ENCODE peak calls at places on chromosomes 7 and 10, in eight cellular contexts. J is esophagus muscularis mucosa, N is NB4, K is IMR-90, T is heart left ventricle, M is breast epithelium, D is GM12891, Q is erythroblast. C is an unnamed sample.

GRCh38 chr10:86363833-86364511 is 2.6 kb downstream of the GRID1 start:
- DNase-seq in M (peak), K (no peak), J (no peak), D (no peak), N (peak), Q (no peak), T (no peak), C (no peak)

GRCh38 chr7:95298091-95298490 is 26.2 kb downstream of the PON1 start:
- DNase-seq in D (no peak), Q (no peak), J (no peak), M (no peak), N (no peak), T (no peak), K (no peak), C (no peak)

GRCh38 chr7:103851357-103851756 is 138.1 kb downstream of the RELN start:
- DNase-seq in Q (peak), J (no peak), N (peak), K (peak), M (no peak), D (no peak), T (no peak), C (no peak)

GRCh38 chr7:107920048-107920772 is 29.2 kb downstream of the DLD start:
- DNase-seq in N (peak), Q (no peak), D (no peak), T (no peak), M (no peak), J (no peak), K (peak), C (no peak)

GRCh38 chr7:106659963-106660861 is 746 bp downstream of the CCDC71L start:
- DNase-seq in T (peak), Q (peak), K (peak), N (peak), D (peak), M (peak), J (no peak), C (peak)

GRCh38 chr7:2781636-2782035 is 62.5 kb downstream of the GNA12 start:
- DNase-seq in J (no peak), D (no peak), Q (no peak), K (peak), N (no peak), M (no peak), T (no peak), C (no peak)

GRCh38 chr10:97503413-97503812 is 4.7 kb downstream of the UBTD1 start:
- DNase-seq in D (no peak), M (no peak), Q (no peak), T (peak), J (no peak), K (no peak), N (peak), C (no peak)

GRCh38 chr10:132066186-132066585 is 440 bp downstream of the JAKMIP3 start:
- DNase-seq in N (no peak), D (no peak), K (no peak), T (no peak), Q (no peak), M (no peak), J (no peak), C (no peak)

GRCh38 chr10:110170142-110170887 is 37.1 kb upstream of the MXI1 start:
- DNase-seq in K (no peak), D (no peak), N (peak), T (peak), J (peak), Q (no peak), M (no peak), C (no peak)

GRCh38 chr10:73992899-73993788 is 4.8 kb upstream of the VCL start:
- DNase-seq in M (no peak), K (peak), N (peak), Q (peak), D (no peak), T (no peak), J (no peak), C (no peak)

GRCh38 chr7:130084037-130084875 is 13.9 kb downstream of the KLHDC10 start:
- DNase-seq in J (no peak), D (no peak), M (no peak), K (no peak), Q (no peak), N (peak), T (no peak), C (no peak)

GRCh38 chr10:79274279-79275104 is 72.8 kb upstream of the PPIF start:
- DNase-seq in M (no peak), J (peak), N (peak), Q (peak), K (no peak), D (no peak), T (peak), C (peak)

GRCh38 chr7:88324699-88325098 is 18.0 kb upstream of the STEAP4 start:
- DNase-seq in K (no peak), D (no peak), M (no peak), Q (no peak), J (no peak), N (no peak), T (no peak), C (no peak)

GRCh38 chr10:93463723-93464511 is 18.2 kb downstream of the MYOF start:
- DNase-seq in M (no peak), K (peak), Q (no peak), N (peak), T (peak), D (no peak), J (no peak), C (no peak)

GRCh38 chr7:73644887-73645286 is 20.6 kb upstream of the MLXIPL start:
- DNase-seq in J (no peak), K (no peak), M (no peak), Q (no peak), T (no peak), N (no peak), D (no peak), C (no peak)

GRCh38 chr10:100899181-100899580 is 13.6 kb upstream of the SLF2 start:
- DNase-seq in D (no peak), T (no peak), N (no peak), K (peak), M (no peak), Q (no peak), J (no peak), C (no peak)

GRCh38 chr10:58479016-58479415 is 33.7 kb upstream of the BICC1 start:
- DNase-seq in Q (no peak), J (no peak), N (no peak), D (no peak), K (no peak), T (no peak), M (no peak), C (no peak)

GRCh38 chr10:43943119-43943824 is 294.6 kb upstream of the ZNF32 start:
- DNase-seq in N (no peak), D (no peak), K (no peak), M (no peak), Q (no peak), T (no peak), J (no peak), C (peak)

GRCh38 chr10:13788701-13789447 is 202.1 kb downstream of the PRPF18 start:
- DNase-seq in M (no peak), T (peak), J (no peak), Q (no peak), K (peak), N (no peak), D (no peak), C (no peak)

GRCh38 chr7:143480501-143480900 is 2.8 kb downstream of the TAS2R41 start:
- DNase-seq in J (no peak), Q (no peak), D (no peak), K (no peak), N (peak), M (no peak), T (no peak), C (no peak)

DNA sequence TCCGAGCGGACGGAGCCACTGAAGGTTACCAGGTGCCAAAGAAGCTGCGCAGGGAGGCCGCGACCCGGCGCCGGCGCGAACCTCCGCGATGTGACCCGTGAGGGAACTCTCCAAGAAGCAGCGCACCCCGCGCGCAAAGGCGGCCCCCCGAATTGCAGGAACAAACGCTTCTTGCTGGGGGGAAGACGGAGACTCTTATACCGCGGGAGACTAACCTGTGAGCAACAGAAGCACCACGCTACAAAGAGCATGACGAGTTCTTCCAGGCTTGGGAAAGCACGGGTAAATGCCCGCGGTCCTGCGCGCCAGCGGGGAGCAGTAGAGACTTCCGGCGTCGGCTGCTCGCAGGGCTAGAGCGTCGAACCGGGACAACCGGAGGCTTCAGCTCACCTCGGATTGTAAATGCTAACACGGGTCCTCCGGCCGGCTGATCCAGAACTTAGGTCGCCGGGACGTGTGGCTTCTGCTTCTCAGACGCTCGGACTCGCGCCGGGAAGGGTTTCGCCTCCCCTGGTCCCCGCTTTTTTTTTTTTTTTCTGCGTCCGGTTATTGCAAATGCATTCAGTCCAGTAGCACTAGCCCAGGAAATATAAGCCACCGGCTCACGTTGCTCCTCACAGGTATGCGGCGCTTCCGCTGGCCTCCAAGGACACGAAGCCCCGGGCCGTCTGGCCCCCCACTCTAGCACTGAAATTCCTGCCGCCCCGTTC is at the start of gene COA1:
- DNase-seq in M (peak), T (peak), N (peak), J (peak), K (peak), Q (peak), D (peak), C (peak)
- TF ChIP-seq POLR2A in M (no peak), T (no peak), N (peak), J (no peak), K (peak), Q (peak), D (peak), C (peak)

DNA sequence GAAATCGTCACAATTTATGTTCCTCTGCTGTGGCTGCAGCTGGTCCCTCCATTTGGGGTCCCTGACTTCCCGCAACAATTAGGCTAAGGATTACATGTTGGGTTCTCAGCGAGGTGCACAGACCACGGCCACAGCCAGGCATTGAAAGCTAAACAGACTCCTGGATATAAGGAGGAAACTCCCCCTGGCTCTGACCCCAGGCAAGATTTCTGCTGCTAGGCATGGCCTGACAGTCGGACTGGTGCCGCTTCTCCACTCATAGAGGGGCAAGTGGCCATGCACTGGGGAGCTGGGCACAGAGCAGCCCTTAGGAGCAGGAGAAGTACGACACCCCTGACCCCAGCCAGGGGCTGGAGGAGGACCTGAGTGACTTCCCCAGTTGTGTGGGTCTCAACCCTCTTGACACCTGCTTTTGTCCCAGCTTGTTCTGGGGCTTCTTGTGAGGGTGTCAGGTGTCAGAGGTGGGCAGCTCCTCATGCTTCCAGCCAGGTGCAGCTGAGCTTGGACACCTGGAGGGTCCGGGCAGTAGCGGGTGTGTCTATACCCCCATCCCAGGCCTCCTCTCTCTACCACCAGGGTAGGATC is 38.3 kb downstream of the TSPAN15 start:
- DNase-seq in M (peak), D (no peak), T (no peak), K (no peak), J (no peak), Q (no peak), N (no peak), C (no peak)
- TF ChIP-seq POLR2A in M (no peak), D (no peak), T (no peak), K (no peak), J (no peak), Q (no peak), N (no peak), C (no peak)

GRCh38 chr10:24953350-24954074 is 1.1 kb upstream of the PRTFDC1 start:
- DNase-seq in D (no peak), Q (no peak), K (peak), J (peak), N (no peak), M (no peak), T (peak), C (no peak)

GRCh38 chr10:24951201-24952145 is 933 bp downstream of the PRTFDC1 start:
- DNase-seq in M (no peak), Q (peak), D (no peak), J (peak), K (no peak), N (no peak), T (peak), C (no peak)

GRCh38 chr10:24950439-24950838 is 2.0 kb downstream of the PRTFDC1 start:
- DNase-seq in T (no peak), M (no peak), D (no peak), K (no peak), N (no peak), J (peak), Q (no peak), C (no peak)

GRCh38 chr10:24952146-24952700 is at the start of gene PRTFDC1:
- DNase-seq in D (peak), J (peak), N (no peak), K (no peak), Q (peak), T (peak), M (no peak), C (peak)

GRCh38 chr10:24952701-24953349 is 419 bp upstream of the PRTFDC1 start:
- DNase-seq in T (peak), K (peak), J (peak), Q (peak), N (no peak), D (peak), M (no peak), C (peak)
- TF ChIP-seq POLR2A in T (no peak), K (no peak), J (no peak), Q (no peak), N (no peak), D (no peak), M (no peak), C (no peak)

GRCh38 chr7:139660317-139661042 is 117.3 kb downstream of the HIPK2 start:
- DNase-seq in T (no peak), M (no peak), D (no peak), K (no peak), N (no peak), Q (no peak), J (no peak), C (peak)
- TF ChIP-seq POLR2A in T (no peak), M (no peak), D (no peak), K (no peak), N (no peak), Q (no peak), J (no peak), C (no peak)

DNA sequence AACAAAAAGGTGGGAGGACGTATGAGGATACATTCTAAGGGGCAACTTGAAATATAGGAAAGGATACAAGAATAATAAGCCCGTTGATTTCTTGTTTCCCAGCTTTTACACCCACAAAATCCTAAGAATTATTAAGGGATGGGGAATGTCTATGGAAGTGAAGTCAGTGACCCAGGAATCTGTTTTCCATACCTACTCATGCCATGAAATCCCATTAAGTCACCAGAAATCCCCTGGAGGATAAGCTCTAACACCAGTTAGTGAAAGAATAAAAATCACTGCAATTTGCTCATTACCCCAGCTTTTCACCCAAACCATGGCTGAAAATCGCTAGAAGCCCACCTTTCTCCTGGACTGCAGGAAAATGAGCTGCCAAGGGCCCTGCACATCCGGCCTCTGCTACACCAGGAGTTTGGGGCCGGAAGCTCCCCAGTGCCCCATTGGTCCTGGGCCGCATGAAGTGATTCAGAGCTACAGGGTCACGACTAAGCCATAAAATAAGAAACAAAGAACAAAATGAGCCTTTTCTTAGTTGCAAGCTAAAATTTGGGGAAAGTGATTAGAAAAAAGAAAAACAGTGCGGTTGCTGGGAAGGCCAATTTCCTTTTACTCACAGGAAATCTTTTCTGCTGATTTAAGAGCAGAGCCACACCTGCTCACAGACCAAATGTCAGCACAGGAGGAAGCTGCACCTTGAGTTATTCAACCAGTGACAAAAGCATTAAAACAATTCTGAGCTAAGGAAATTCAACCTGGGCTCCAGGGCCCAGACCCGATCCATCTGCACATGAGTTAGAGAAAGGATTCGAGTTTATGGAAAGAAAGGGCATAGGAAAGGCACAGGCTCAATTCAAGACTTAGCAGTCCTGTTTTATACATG is 40.3 kb downstream of the HIPK2 start:
- DNase-seq in N (no peak), D (no peak), M (no peak), K (peak), J (no peak), T (no peak), Q (no peak), C (no peak)
- TF ChIP-seq POLR2A in N (no peak), D (no peak), M (no peak), K (no peak), J (no peak), T (no peak), Q (no peak), C (no peak)

GRCh38 chr10:63474488-63474887 is 8.7 kb upstream of the JMJD1C start:
- DNase-seq in J (no peak), N (no peak), K (no peak), T (no peak), M (no peak), D (no peak), Q (no peak), C (no peak)
- TF ChIP-seq POLR2A in J (no peak), N (no peak), K (no peak), T (no peak), M (no peak), D (no peak), Q (no peak), C (no peak)

GRCh38 chr7:120994512-120995363 is 6.2 kb downstream of the CPED1 start:
- DNase-seq in M (no peak), T (no peak), Q (no peak), D (no peak), J (no peak), N (no peak), K (no peak), C (no peak)
- TF ChIP-seq POLR2A in M (no peak), T (no peak), Q (no peak), D (no peak), J (no peak), N (no peak), K (no peak), C (no peak)

C was measured in prostate gland.